ENCODE peak calls at places on chromosomes 11 and 22, in six cellular contexts. C is transverse colon; W is heart right ventricle; U is upper lobe of right lung; J is heart left ventricle; A is effector memory CD4-positive, alpha-beta T cell. Q is an unnamed sample.

GRCh38 chr11:6203327-6203726 is 2.0 kb upstream of the C11orf42 start:
- DNase-seq in J (no peak), C (no peak), W (no peak), U (no peak), A (no peak), Q (no peak)

GRCh38 chr11:34305095-34305692 is 52.6 kb downstream of the ABTB2 start:
- DNase-seq in U (no peak), W (no peak), J (no peak), C (no peak), A (no peak), Q (no peak)

GRCh38 chr11:30914143-30914762 is 328.1 kb upstream of the MPPED2 start:
- DNase-seq in A (no peak), U (peak; percentile 67), C (peak; percentile 40), W (peak; percentile 58), J (peak; percentile 80), Q (peak; percentile 27)

GRCh38 chr22:41856484-41856883 is 23.6 kb downstream of the SREBF2 start:
- DNase-seq in U (no peak), J (no peak), A (no peak), C (peak; percentile 30), W (no peak), Q (no peak)

GRCh38 chr22:28094831-28095230 is 175.8 kb upstream of the PITPNB start:
- DNase-seq in J (no peak), U (no peak), C (no peak), W (no peak), A (no peak), Q (no peak)

GRCh38 chr11:61087426-61088119 is 14.7 kb upstream of the CD5 start:
- DNase-seq in W (no peak), J (no peak), A (no peak), U (no peak), C (no peak), Q (no peak)

GRCh38 chr11:70740475-70740825 is 342.1 kb downstream of the CTTN start:
- DNase-seq in C (no peak), A (no peak), J (no peak), U (peak; percentile 40), W (no peak), Q (no peak)

GRCh38 chr11:102705626-102706025 is at the start of gene MMP27:
- DNase-seq in U (no peak), C (no peak), J (no peak), W (no peak), A (no peak), Q (no peak)

GRCh38 chr22:19051381-19051780 is 70.8 kb downstream of the DGCR2 start:
- DNase-seq in J (peak; percentile 6), U (peak; percentile 7), C (no peak), A (no peak), W (no peak), Q (no peak)

GRCh38 chr11:17423533-17424310 is 35.3 kb upstream of the KCNJ11 start:
- DNase-seq in U (no peak), A (no peak), J (no peak), W (no peak), C (peak; percentile 72), Q (no peak)

GRCh38 chr11:126113515-126113957 is 50.9 kb upstream of the CDON start:
- DNase-seq in A (no peak), W (peak; percentile 90), U (peak; percentile 90), J (peak; percentile 82), C (peak; percentile 90), Q (peak; percentile 88)

GRCh38 chr22:48782817-48783511 is 1044.7 kb downstream of the BRD1 start:
- DNase-seq in U (no peak), W (no peak), J (no peak), C (no peak), A (no peak), Q (no peak)

GRCh38 chr11:73641668-73642067 is 4.7 kb upstream of the PLEKHB1 start:
- DNase-seq in J (no peak), W (no peak), C (no peak), A (no peak), U (no peak), Q (no peak)

GRCh38 chr11:45928535-45929215 is 6.2 kb downstream of the LARGE2 start:
- DNase-seq in U (peak; percentile 53), C (peak; percentile 6), W (no peak), J (peak; percentile 46), A (no peak), Q (no peak)

GRCh38 chr11:26187639-26188038 is 144.3 kb upstream of the ANO3 start:
- DNase-seq in J (no peak), A (no peak), W (no peak), C (no peak), U (no peak), Q (no peak)

GRCh38 chr11:104771782-104772181 is 126.5 kb downstream of the CASP12 start:
- DNase-seq in W (no peak), C (no peak), J (no peak), A (no peak), U (no peak), Q (no peak)

GRCh38 chr11:64342869-64343739 is 3.1 kb downstream of the CCDC88B start:
- DNase-seq in C (no peak), J (no peak), W (no peak), A (no peak), U (no peak), Q (no peak)

GRCh38 chr11:32416301-32416700 is 19.0 kb downstream of the WT1 start:
- DNase-seq in C (no peak), J (no peak), A (no peak), W (no peak), U (no peak), Q (no peak)

GRCh38 chr11:34599406-34599901 is 21.4 kb upstream of the EHF start:
- DNase-seq in J (no peak), W (no peak), C (no peak), U (no peak), A (no peak), Q (no peak)

GRCh38 chr11:69894126-69895047 is 75.2 kb upstream of the FGF3 start:
- DNase-seq in C (no peak), W (no peak), A (no peak), U (peak; percentile 60), J (no peak), Q (no peak)

GRCh38 chr22:50247748-50248147 is 2.9 kb upstream of the TUBGCP6 start:
- DNase-seq in C (peak; percentile 77), U (no peak), W (no peak), J (no peak), A (peak; percentile 73), Q (no peak)

GRCh38 chr11:116193321-116194114 is 579.3 kb downstream of the BUD13 start:
- DNase-seq in W (peak; percentile 50), J (no peak), U (peak; percentile 92), C (peak; percentile 60), A (no peak), Q (peak; percentile 39)

GRCh38 chr22:37982151-37982838 is 2.1 kb downstream of the SOX10 start:
- DNase-seq in C (no peak), J (no peak), W (no peak), U (no peak), A (no peak), Q (no peak)

GRCh38 chr11:66330931-66331330 is 5.3 kb downstream of the RIN1 start:
- DNase-seq in U (no peak), C (no peak), A (no peak), J (peak; percentile 48), W (no peak), Q (no peak)
- H3K4me1 ChIP-seq in U (peaks cover 37% of the 10 kb centered on the region), C (peaks cover 39% of the 10 kb centered on the region), A (peaks cover 30% of the 10 kb centered on the region), J (peaks cover 46% of the 10 kb centered on the region), W (peaks cover 44% of the 10 kb centered on the region), Q (peaks cover 13% of the 10 kb centered on the region)

GRCh38 chr22:29596408-29596807 is 7.0 kb upstream of the NF2 start:
- DNase-seq in A (no peak), W (no peak), C (peak; percentile 34), J (no peak), U (no peak), Q (no peak)

GRCh38 chr22:29587938-29588699 is 7.2 kb upstream of the NIPSNAP1 start:
- DNase-seq in J (no peak), C (no peak), W (no peak), U (no peak), A (no peak), Q (no peak)

DNA sequence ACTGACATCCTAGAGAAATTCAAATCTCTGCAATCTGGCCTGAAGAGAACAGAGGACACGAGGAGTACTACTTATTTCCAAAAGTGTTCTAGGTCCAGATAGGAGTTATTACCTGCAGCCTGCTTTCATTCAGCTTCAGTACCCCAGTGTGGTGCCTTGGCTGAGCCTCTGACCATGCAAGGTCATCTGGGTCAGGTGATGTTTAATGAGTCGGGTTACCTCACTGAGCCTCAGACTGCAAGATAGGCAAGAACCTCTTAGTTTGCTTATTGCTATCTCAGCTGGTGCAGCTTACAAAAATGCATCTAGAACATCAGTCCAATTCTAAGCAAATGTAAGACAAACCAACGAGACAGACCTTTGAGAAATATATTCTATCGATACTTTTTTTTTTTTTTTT is 9.5 kb upstream of the NF2 start:
- DNase-seq in J (no peak), A (no peak), C (no peak), U (no peak), W (no peak), Q (no peak)
- H3K27ac ChIP-seq in J (no peak overlapping the region), A (no peak overlapping the region), C (no peak overlapping the region), U (no peak overlapping the region), W (no peak overlapping the region), Q (no peak overlapping the region)

DNA sequence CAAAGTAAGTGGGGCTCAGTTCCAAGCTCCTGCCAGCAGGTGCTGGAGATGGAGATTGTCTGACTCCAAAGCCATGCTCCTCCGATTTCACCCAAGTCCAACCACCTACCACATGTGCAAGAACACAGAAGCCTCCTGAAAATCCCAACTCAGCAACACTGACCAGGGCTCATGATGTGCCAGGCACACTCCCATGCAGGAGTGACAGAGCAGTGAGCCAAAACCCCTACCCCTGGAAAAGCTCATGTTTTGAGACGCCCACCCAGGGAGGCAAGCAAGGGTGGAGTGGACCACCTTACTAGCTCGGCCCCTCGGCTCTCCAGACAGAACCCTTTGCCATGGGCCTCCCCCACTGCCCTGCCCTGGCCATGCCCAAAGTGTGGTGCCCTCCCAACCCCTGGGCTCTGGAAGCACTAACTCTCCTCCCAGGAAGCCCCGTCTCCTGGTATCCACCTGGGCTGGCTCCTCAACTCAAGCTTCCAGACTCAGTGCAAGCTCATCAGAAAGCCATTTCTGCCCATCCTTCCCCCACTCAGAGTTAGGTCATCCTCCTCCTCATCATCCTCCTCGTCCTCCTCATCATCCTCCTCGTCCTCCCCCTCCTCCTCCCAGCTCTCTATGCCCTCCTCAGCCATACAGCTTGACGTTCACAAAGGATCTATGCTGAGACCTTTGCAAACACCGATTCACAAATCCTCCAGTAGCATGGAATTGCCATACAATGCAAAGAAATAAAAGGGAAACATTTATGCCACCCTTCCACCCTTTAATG is 154.9 kb downstream of the MPPED1 start:
- DNase-seq in W (no peak), U (no peak), C (no peak), J (no peak), A (no peak), Q (no peak)
- H3K27me3 ChIP-seq in W (peaks cover 1% of the 10 kb centered on the region), U (peaks cover 3% of the 10 kb centered on the region), C (no peaks in the 10 kb centered on the region), J (no peaks in the 10 kb centered on the region), A (no peaks in the 10 kb centered on the region), Q (no peaks in the 10 kb centered on the region)

GRCh38 chr11:77819921-77820564 is 479 bp downstream of the RSF1 start:
- DNase-seq in C (peak; percentile 53), J (peak; percentile 73), W (peak; percentile 32), A (peak; percentile 28), U (peak; percentile 76), Q (peak; percentile 51)
- H3K4me1 ChIP-seq in C (peaks cover 51% of the 10 kb centered on the region), J (peaks cover 62% of the 10 kb centered on the region), W (peaks cover 75% of the 10 kb centered on the region), A (peaks cover 10% of the 10 kb centered on the region), U (peaks cover 46% of the 10 kb centered on the region), Q (peaks cover 10% of the 10 kb centered on the region)